ENCODE peak calls at places on chromosomes 11 and 22, in nine cellular contexts. M is GM12865, S is endodermal cell, P is esophagus muscularis mucosa, D is activated B cell treated with CpG ODN at 0.5 μM for 24 hours, W is hepatocyte, Q is H9, O is bronchial epithelial cell, C is nephron progenitor cell. V is an unnamed sample.

GRCh38 chr11:133078591-133079179 is 453.6 kb downstream of the OPCML start:
- DNase-seq in Q (peak), P (no peak), D (no peak), M (peak), C (peak), S (peak), W (peak), O (no peak), V (peak)

GRCh38 chr11:12707500-12707880 is 33.3 kb downstream of the TEAD1 start:
- DNase-seq in O (no peak), Q (no peak), D (no peak), M (no peak), S (no peak), W (no peak), P (no peak), C (no peak), V (no peak)

GRCh38 chr11:95279921-95280861 is 49.2 kb upstream of the SESN3 start:
- DNase-seq in S (peak), C (no peak), M (no peak), D (peak), Q (peak), W (peak), O (peak), P (no peak), V (no peak)

GRCh38 chr11:119085523-119085878 is 820 bp downstream of the HMBS start:
- DNase-seq in P (no peak), Q (no peak), M (no peak), C (peak), W (peak), O (no peak), D (no peak), S (no peak), V (no peak)

GRCh38 chr11:96272542-96273306 is 70.3 kb downstream of the MAML2 start:
- DNase-seq in C (no peak), O (peak), P (no peak), Q (no peak), D (no peak), S (no peak), M (peak), W (peak), V (no peak)

GRCh38 chr11:35387341-35387982 is 31.9 kb downstream of the SLC1A2 start:
- DNase-seq in S (no peak), M (no peak), Q (no peak), W (no peak), D (no peak), C (no peak), O (no peak), P (no peak), V (no peak)

GRCh38 chr11:73538381-73538872 is 59.5 kb downstream of the FAM168A start:
- DNase-seq in D (no peak), C (no peak), P (no peak), M (peak), W (no peak), O (no peak), S (no peak), Q (no peak), V (no peak)

GRCh38 chr11:115502636-115503082 is 1.6 kb downstream of the CADM1 start:
- DNase-seq in D (no peak), P (no peak), S (no peak), Q (no peak), O (no peak), C (peak), M (no peak), W (no peak), V (no peak)

GRCh38 chr11:23217072-23217471 is 356.8 kb upstream of the CCDC179 start:
- DNase-seq in S (no peak), P (no peak), Q (no peak), W (no peak), D (no peak), O (no peak), C (no peak), M (no peak), V (no peak)

GRCh38 chr11:14318581-14318981 is 40.4 kb downstream of the RRAS2 start:
- DNase-seq in S (no peak), C (no peak), P (no peak), D (no peak), O (peak), Q (no peak), M (no peak), W (no peak), V (no peak)

GRCh38 chr22:36734171-36735058 is 30.9 kb upstream of the CACNG2 start:
- DNase-seq in M (peak), W (no peak), Q (peak), O (no peak), C (peak), P (no peak), S (peak), D (no peak), V (no peak)

GRCh38 chr11:45906096-45906682 is 882 bp downstream of the FREY1 start:
- DNase-seq in D (no peak), O (no peak), Q (peak), S (no peak), M (peak), P (no peak), W (no peak), C (no peak), V (no peak)

DNA sequence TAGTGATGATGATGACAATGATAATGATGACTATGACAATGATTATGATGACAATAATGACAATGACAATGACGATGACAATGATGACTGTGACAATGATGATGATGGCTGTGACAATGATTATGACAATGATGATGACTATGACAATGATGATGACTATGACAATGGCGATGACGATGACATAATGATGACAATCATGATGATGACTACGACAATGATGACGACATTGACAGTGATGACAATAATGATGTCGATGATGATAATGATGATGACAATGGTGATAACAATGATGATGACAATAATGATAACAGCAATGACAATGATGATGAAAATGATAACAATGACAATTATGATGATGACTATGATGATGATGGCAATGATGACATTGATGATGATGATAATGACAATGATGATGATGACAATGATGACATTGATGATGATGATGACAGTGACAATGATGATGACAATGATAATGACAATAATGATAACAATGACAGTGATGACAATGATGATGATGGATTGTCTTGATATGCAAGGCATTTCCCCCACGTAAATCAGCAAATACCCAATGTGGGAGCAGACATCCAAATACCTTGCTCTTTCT is 37.7 kb downstream of the DHCR7 start:
- DNase-seq in C (no peak), S (no peak), Q (no peak), D (no peak), O (no peak), P (no peak), W (no peak), M (no peak), V (no peak)
- TF ChIP-seq CTCF in C (no peak), S (no peak), Q (no peak), D (no peak), O (no peak), P (no peak), W (no peak), M (no peak), V (no peak)

GRCh38 chr11:65425105-65425970 is 2.7 kb downstream of the NEAT1 start:
- DNase-seq in Q (peak), S (peak), M (peak), O (peak), P (no peak), C (no peak), D (no peak), W (no peak), V (no peak)
- TF ChIP-seq CTCF in Q (peak), S (peak), M (no peak), O (peak), P (no peak), C (no peak), D (no peak), W (no peak), V (peak)

GRCh38 chr11:61654397-61654829 is 25.8 kb upstream of the DAGLA start:
- DNase-seq in C (no peak), O (no peak), P (no peak), W (no peak), S (no peak), Q (no peak), D (no peak), M (no peak), V (no peak)

GRCh38 chr11:61656347-61657077 is 23.7 kb upstream of the DAGLA start:
- DNase-seq in P (no peak), O (no peak), C (no peak), W (no peak), M (no peak), D (no peak), S (no peak), Q (no peak), V (no peak)

GRCh38 chr11:61657566-61657965 is 22.6 kb upstream of the DAGLA start:
- DNase-seq in C (no peak), D (no peak), W (no peak), P (no peak), S (no peak), Q (no peak), M (no peak), O (peak), V (no peak)

GRCh38 chr11:61659413-61660196 is 20.6 kb upstream of the DAGLA start:
- DNase-seq in S (no peak), W (no peak), Q (no peak), P (no peak), D (no peak), O (no peak), M (no peak), C (no peak), V (no peak)
- TF ChIP-seq CTCF in S (peak), W (peak), Q (peak), P (no peak), D (no peak), O (peak), M (peak), C (no peak), V (no peak)

GRCh38 chr11:126062679-126063509 is at the start of gene CDON:
- DNase-seq in Q (peak), D (peak), M (peak), S (peak), W (peak), C (peak), O (peak), P (peak), V (peak)
- TF ChIP-seq CTCF in Q (no peak), D (no peak), M (peak), S (no peak), W (peak), C (no peak), O (peak), P (peak), V (no peak)

DNA sequence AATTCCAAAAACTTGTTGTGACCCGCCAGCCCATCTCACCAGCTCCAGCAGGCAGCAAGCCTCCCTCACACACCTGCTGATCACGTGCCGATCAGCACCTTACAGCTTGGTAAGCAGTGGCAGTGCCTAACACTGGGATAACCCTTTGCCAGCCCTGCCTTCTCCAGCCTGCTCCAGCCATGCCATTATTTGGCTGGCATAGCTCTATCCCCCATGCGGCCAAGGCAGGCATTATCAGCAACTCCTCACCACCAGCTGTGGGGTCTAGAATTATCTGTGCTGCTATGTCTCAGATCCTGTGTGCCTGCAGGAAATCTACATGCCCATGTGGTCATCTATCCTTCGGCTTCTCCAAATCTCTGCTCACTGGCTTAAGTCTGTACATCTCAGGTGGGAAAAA is 215.0 kb downstream of the ST3GAL4 start:
- DNase-seq in C (no peak), M (no peak), S (no peak), O (no peak), W (no peak), Q (no peak), D (no peak), P (no peak), V (no peak)
- TF ChIP-seq CTCF in C (no peak), M (no peak), S (peak), O (no peak), W (no peak), Q (peak), D (no peak), P (no peak), V (no peak)

GRCh38 chr11:124415356-124415923 is 9.2 kb downstream of the OR8B4 start:
- DNase-seq in P (no peak), C (no peak), M (peak), D (no peak), W (peak), Q (no peak), O (peak), S (no peak), V (no peak)
- TF ChIP-seq CTCF in P (peak), C (peak), M (peak), D (no peak), W (peak), Q (peak), O (peak), S (peak), V (peak)

V was measured in neural crest cell.